ENCODE peak calls at places on chromosomes 6 and 20, in six cellular contexts. L is esophagus squamous epithelium, Z is breast epithelium, K is adrenal gland, U is body of pancreas, F is spleen. E is an unnamed sample. For H3K9me3, the result is how much of the 10 kb centered on the place peaks cover.

GRCh38 chr20:62627901-62628612 is 14.2 kb upstream of the SLCO4A1 start:
- DNase-seq in L (no peak), Z (no peak), K (no peak), U (no peak), F (no peak), E (no peak)

GRCh38 chr6:29568021-29568420 is 8.5 kb upstream of the UBD start:
- DNase-seq in L (no peak), Z (no peak), K (no peak), U (no peak), F (no peak), E (no peak)

GRCh38 chr6:38262609-38263008 is 377.1 kb downstream of the BTBD9 start:
- DNase-seq in L (no peak), Z (no peak), K (no peak), U (no peak), F (no peak), E (no peak)

GRCh38 chr20:45212831-45213230 is 6.0 kb downstream of the SEMG1 start:
- DNase-seq in L (no peak), Z (no peak), K (no peak), U (no peak), F (no peak), E (no peak)

GRCh38 chr6:1872649-1873131 is 263.0 kb downstream of the FOXC1 start:
- DNase-seq in L (no peak), Z (no peak), K (no peak), U (peak), F (no peak), E (no peak)

GRCh38 chr6:144008501-144009245 is 614 bp upstream of the PLAGL1 start:
- DNase-seq in L (no peak), Z (no peak), K (peak), U (peak), F (no peak), E (no peak)

GRCh38 chr6:32444433-32444832 is 4.7 kb downstream of the HLA-DRA start:
- DNase-seq in L (no peak), Z (no peak), K (no peak), U (no peak), F (no peak), E (no peak)

GRCh38 chr20:13687827-13688226 is 49.1 kb upstream of the TASP1 start:
- DNase-seq in L (no peak), Z (no peak), K (no peak), U (no peak), F (no peak), E (no peak)

GRCh38 chr20:24648481-24648880 is 179.1 kb downstream of the SYNDIG1 start:
- DNase-seq in L (no peak), Z (no peak), K (no peak), U (no peak), F (peak), E (no peak)

GRCh38 chr6:33616913-33617312 is 4.2 kb upstream of the ITPR3 start:
- DNase-seq in L (no peak), Z (no peak), K (no peak), U (no peak), F (no peak), E (no peak)

GRCh38 chr6:41878246-41878645 is 16.9 kb downstream of the USP49 start:
- DNase-seq in L (no peak), Z (no peak), K (no peak), U (no peak), F (no peak), E (no peak)

GRCh38 chr20:38317422-38317821 is 13.5 kb downstream of the BPI start:
- DNase-seq in L (no peak), Z (no peak), K (no peak), U (no peak), F (no peak), E (no peak)

GRCh38 chr20:1663917-1664316 is 6.3 kb upstream of the SIRPG start:
- DNase-seq in L (no peak), Z (no peak), K (no peak), U (no peak), F (no peak), E (no peak)

GRCh38 chr6:20365456-20365855 is 36.2 kb upstream of the E2F3 start:
- DNase-seq in L (no peak), Z (no peak), K (no peak), U (no peak), F (no peak), E (no peak)

GRCh38 chr6:163759542-163759941 is 345.0 kb downstream of the QKI start:
- DNase-seq in L (no peak), Z (no peak), K (no peak), U (no peak), F (no peak), E (no peak)

GRCh38 chr6:139820191-139820590 is 445.7 kb upstream of the CITED2 start:
- DNase-seq in L (no peak), Z (no peak), K (no peak), U (no peak), F (no peak), E (no peak)

GRCh38 chr6:3186974-3187382 is 29.6 kb upstream of the TUBB2A start:
- DNase-seq in L (no peak), Z (no peak), K (no peak), U (no peak), F (no peak), E (no peak)

GRCh38 chr20:52972965-52973819 is 1.0 kb downstream of the TSHZ2 start:
- DNase-seq in L (no peak), Z (peak), K (peak), U (peak), F (no peak), E (peak)

GRCh38 chr20:49186535-49187329 is 1.4 kb downstream of the STAU1 start:
- DNase-seq in L (no peak), Z (peak), K (peak), U (peak), F (peak), E (peak)

GRCh38 chr6:21998539-21998938 is 298.3 kb downstream of the PRL start:
- DNase-seq in L (no peak), Z (no peak), K (no peak), U (no peak), F (no peak), E (no peak)

GRCh38 chr20:11454966-11455799 is 462.5 kb upstream of the BTBD3 start:
- DNase-seq in L (no peak), Z (no peak), K (no peak), U (no peak), F (no peak), E (no peak)

GRCh38 chr6:148307400-148307799 is 35.2 kb upstream of the SASH1 start:
- DNase-seq in L (no peak), Z (no peak), K (no peak), U (no peak), F (no peak), E (no peak)

GRCh38 chr6:117918454-117918853 is 11.4 kb downstream of the SLC35F1 start:
- DNase-seq in L (no peak), Z (no peak), K (no peak), U (no peak), F (no peak), E (no peak)

GRCh38 chr6:77458421-77458820 is 4.9 kb downstream of the HTR1B start:
- DNase-seq in L (no peak), Z (no peak), K (no peak), U (no peak), F (no peak), E (no peak)

GRCh38 chr6:6438286-6438685 is 117.8 kb upstream of the F13A1 start:
- DNase-seq in L (no peak), Z (no peak), K (no peak), U (no peak), F (no peak), E (no peak)

GRCh38 chr6:28657756-28658465 is 132.2 kb downstream of the GPX5 start:
- DNase-seq in L (no peak), Z (no peak), K (peak), U (peak), F (no peak), E (no peak)

GRCh38 chr20:39429716-39430115 is 467.6 kb downstream of the DHX35 start:
- DNase-seq in L (no peak), Z (no peak), K (peak), U (peak), F (no peak), E (no peak)

GRCh38 chr6:143700684-143701342 is 23.0 kb downstream of the PHACTR2 start:
- DNase-seq in L (no peak), Z (no peak), K (no peak), U (no peak), F (no peak), E (no peak)

GRCh38 chr6:169020821-169021220 is 232.8 kb downstream of the THBS2 start:
- DNase-seq in L (no peak), Z (no peak), K (no peak), U (no peak), F (no peak), E (no peak)

GRCh38 chr6:169023161-169023874 is 230.3 kb downstream of the THBS2 start:
- DNase-seq in L (no peak), Z (no peak), K (no peak), U (no peak), F (no peak), E (no peak)

GRCh38 chr6:169024047-169024660 is 229.5 kb downstream of the THBS2 start:
- DNase-seq in L (no peak), Z (no peak), K (no peak), U (no peak), F (no peak), E (no peak)

GRCh38 chr6:169019727-169020491 is 233.7 kb downstream of the THBS2 start:
- DNase-seq in L (no peak), Z (no peak), K (no peak), U (no peak), F (no peak), E (no peak)

GRCh38 chr6:169022079-169022478 is 231.6 kb downstream of the THBS2 start:
- DNase-seq in L (no peak), Z (no peak), K (no peak), U (no peak), F (no peak), E (no peak)
- TF ChIP-seq CTCF in L (no peak), Z (no peak), K (no peak), U (no peak), F (no peak), E (no peak)

DNA sequence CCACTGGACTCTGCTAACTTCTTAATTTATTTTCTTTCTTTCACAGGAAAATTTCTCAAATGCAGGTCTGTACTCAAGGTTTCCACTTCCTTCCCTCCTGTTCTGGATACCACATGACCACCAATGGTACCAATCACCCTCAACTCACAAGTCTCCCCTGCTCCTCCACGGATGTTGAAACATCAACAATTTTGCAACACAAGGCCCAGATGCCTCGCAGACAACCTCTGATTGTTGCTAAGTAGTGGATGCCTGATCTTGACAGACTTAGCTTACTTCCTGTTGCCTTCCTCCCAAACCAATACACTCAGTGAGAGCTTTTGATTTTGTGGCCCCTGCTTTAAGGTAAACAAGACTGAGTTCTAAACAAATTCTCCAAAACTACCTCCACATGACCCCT is 146.6 kb downstream of the FRK start:
- DNase-seq in L (no peak), Z (no peak), K (no peak), U (no peak), F (no peak), E (no peak)
- H3K9me3 ChIP-seq in L (under half), Z (under half), K (under half), U (under half), F (under half), E (under half)

GRCh38 chr6:26514984-26515383 is 14.9 kb downstream of the BTN1A1 start:
- DNase-seq in L (no peak), Z (no peak), K (no peak), U (no peak), F (no peak), E (no peak)

GRCh38 chr6:26520088-26520839 is 17.9 kb upstream of the HMGN4 start:
- DNase-seq in L (no peak), Z (peak), K (peak), U (no peak), F (no peak), E (no peak)

GRCh38 chr6:26520840-26521484 is 17.2 kb upstream of the HMGN4 start:
- DNase-seq in L (peak), Z (peak), K (peak), U (peak), F (peak), E (peak)

GRCh38 chr6:26519359-26519758 is 18.8 kb upstream of the HMGN4 start:
- DNase-seq in L (no peak), Z (no peak), K (no peak), U (no peak), F (no peak), E (no peak)

GRCh38 chr6:26516481-26517427 is 16.7 kb downstream of the BTN1A1 start:
- DNase-seq in L (no peak), Z (no peak), K (no peak), U (no peak), F (no peak), E (no peak)
- H3K27ac ChIP-seq in L (no peak), Z (no peak), K (no peak), U (no peak), F (no peak), E (no peak)

GRCh38 chr6:127880452-127880851 is 20.4 kb downstream of the THEMIS start:
- DNase-seq in L (no peak), Z (no peak), K (no peak), U (no peak), F (no peak), E (no peak)
- TF ChIP-seq CTCF in L (no peak), Z (no peak), K (no peak), U (no peak), F (no peak), E (no peak)

DNA sequence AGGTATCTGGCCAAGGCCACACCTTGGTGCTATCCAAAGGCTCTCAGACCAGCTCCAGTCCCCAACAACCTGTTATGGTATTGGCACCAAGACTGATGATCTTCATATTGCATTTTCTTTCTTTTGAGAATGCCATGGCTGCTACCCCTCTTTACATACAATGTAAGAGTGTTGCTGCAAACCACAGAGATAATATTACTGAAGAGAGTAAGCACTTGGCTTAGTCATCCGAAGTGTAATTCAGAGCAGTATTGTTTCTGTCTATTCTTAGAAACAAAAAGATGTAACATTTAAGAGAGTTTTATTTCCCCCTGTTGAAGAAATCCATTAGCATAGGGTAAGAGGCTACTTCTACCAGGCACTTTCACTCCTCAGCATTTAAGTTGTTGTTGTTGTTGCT is 212.5 kb downstream of the C6orf118 start:
- DNase-seq in L (no peak), Z (no peak), K (no peak), U (no peak), F (no peak), E (no peak)
- H3K9me3 ChIP-seq in L (under half), Z (under half), K (under half), U (under half), F (under half), E (under half)

GRCh38 chr20:5150226-5151076 is 23.6 kb downstream of the CDS2 start:
- DNase-seq in L (no peak), Z (no peak), K (peak), U (no peak), F (no peak), E (peak)

GRCh38 chr20:5153152-5153467 is 26.3 kb downstream of the CDS2 start:
- DNase-seq in L (no peak), Z (no peak), K (no peak), U (no peak), F (no peak), E (no peak)

GRCh38 chr20:5156670-5157448 is 30.1 kb downstream of the CDS2 start:
- DNase-seq in L (no peak), Z (no peak), K (no peak), U (no peak), F (no peak), E (peak)

GRCh38 chr20:5154543-5154925 is 27.7 kb downstream of the CDS2 start:
- DNase-seq in L (no peak), Z (no peak), K (no peak), U (no peak), F (no peak), E (no peak)

GRCh38 chr20:5153612-5154542 is 27.1 kb downstream of the CDS2 start:
- DNase-seq in L (no peak), Z (no peak), K (no peak), U (no peak), F (no peak), E (peak)
- H3K27ac ChIP-seq in L (no peak), Z (peak), K (no peak), U (no peak), F (no peak), E (peak)

GRCh38 chr20:14761903-14762302 is 424.5 kb upstream of the FLRT3 start:
- DNase-seq in L (no peak), Z (no peak), K (no peak), U (no peak), F (no peak), E (no peak)
- TF ChIP-seq CTCF in L (no peak), Z (no peak), K (no peak), U (no peak), F (no peak), E (no peak)

GRCh38 chr6:14039038-14039437 is 78.5 kb upstream of the CD83 start:
- DNase-seq in L (no peak), Z (no peak), K (no peak), U (no peak), F (no peak), E (no peak)
- H3K9me3 ChIP-seq in L (under half), Z (under half), K (under half), U (under half), F (under half), E (under half)

GRCh38 chr20:32481311-32482103 is 103.6 kb downstream of the NOL4L start:
- DNase-seq in L (no peak), Z (no peak), K (no peak), U (no peak), F (peak), E (peak)
- H3K27ac ChIP-seq in L (peak), Z (peak), K (no peak), U (peak), F (peak), E (no peak)

GRCh38 chr6:786946-787763 is 94.2 kb upstream of the EXOC2 start:
- DNase-seq in L (no peak), Z (no peak), K (no peak), U (peak), F (no peak), E (no peak)
- TF ChIP-seq CTCF in L (peak), Z (peak), K (peak), U (peak), F (peak), E (peak)

E was measured in right lobe of liver.